ENCODE peak calls at places on chromosome 14, in nine cellular contexts. T, I, E, N, L, Q, Z, F and V are unnamed samples.
A peak's percentile ranks its signal among the peaks of the same experiment; 100 is the strongest.

GRCh38 chr14:22334275-22334577 is 254.8 kb downstream of the DAD1 start:
- DNase-seq in F (no peak), N (no peak), E (no peak), L (no peak), Q (no peak), Z (no peak), I (no peak), T (no peak), V (no peak)

GRCh38 chr14:90510208-90510607 is 113.4 kb downstream of the CALM1 start:
- DNase-seq in L (peak; percentile 65), I (no peak), Q (no peak), N (no peak), F (peak; percentile 80), Z (no peak), E (peak; percentile 48), T (peak; percentile 72), V (peak; percentile 69)

GRCh38 chr14:99535908-99536778 is 54.9 kb downstream of the CCNK start:
- DNase-seq in T (no peak), F (no peak), N (no peak), Q (no peak), Z (no peak), L (no peak), E (no peak), I (no peak), V (no peak)

GRCh38 chr14:100307215-100308111 is 1.2 kb upstream of the SLC25A29 start:
- DNase-seq in I (peak; percentile 19), L (no peak), E (peak; percentile 24), Z (no peak), Q (no peak), F (no peak), T (peak; percentile 28), N (no peak), V (peak; percentile 38)

GRCh38 chr14:99946652-99947489 is 118.4 kb upstream of the EVL start:
- DNase-seq in E (peak; percentile 11), T (peak; percentile 54), I (peak; percentile 48), F (no peak), Z (peak; percentile 65), Q (no peak), L (no peak), N (peak; percentile 61), V (peak; percentile 26)

GRCh38 chr14:103705524-103706284 is 9.5 kb downstream of the XRCC3 start:
- DNase-seq in F (no peak), L (no peak), E (no peak), Z (no peak), T (no peak), N (no peak), I (no peak), Q (no peak), V (no peak)

GRCh38 chr14:29724991-29725390 is 202.7 kb downstream of the PRKD1 start:
- DNase-seq in T (peak; percentile 25), F (peak; percentile 44), Z (no peak), Q (no peak), E (peak; percentile 6), N (no peak), L (no peak), I (peak; percentile 24), V (no peak)

GRCh38 chr14:72401632-72402428 is 469.6 kb downstream of the RGS6 start:
- DNase-seq in L (no peak), Z (peak; percentile 15), T (no peak), I (no peak), N (no peak), F (no peak), Q (no peak), E (no peak), V (no peak)

GRCh38 chr14:66495214-66496098 is 9.3 kb downstream of the CCDC196 start:
- DNase-seq in Z (peak; percentile 34), E (peak; percentile 78), F (peak; percentile 62), L (no peak), I (peak; percentile 72), Q (peak; percentile 63), T (peak; percentile 26), N (peak; percentile 87), V (peak; percentile 65)

GRCh38 chr14:103879570-103880333 is 32.4 kb upstream of the PPP1R13B start:
- DNase-seq in T (peak; percentile 92), I (peak; percentile 66), F (no peak), E (no peak), N (no peak), Q (no peak), Z (no peak), L (peak; percentile 72), V (peak; percentile 84)

GRCh38 chr14:105491366-105492006 is 440 bp downstream of the TEDC1 start:
- DNase-seq in F (peak; percentile 67), E (peak; percentile 73), Q (peak; percentile 30), Z (peak; percentile 97), L (peak; percentile 89), I (peak; percentile 85), T (peak; percentile 84), N (peak; percentile 66), V (no peak)

GRCh38 chr14:40417777-40418401 is 985.7 kb upstream of the FBXO33 start:
- DNase-seq in E (peak; percentile 35), I (peak; percentile 1), T (no peak), Q (no peak), F (peak; percentile 22), Z (peak; percentile 11), N (peak; percentile 2), L (no peak), V (no peak)

GRCh38 chr14:103105580-103106168 is 11.1 kb downstream of the EXOC3L4 start:
- DNase-seq in F (no peak), I (no peak), T (peak; percentile 57), E (no peak), L (no peak), Q (no peak), Z (no peak), N (no peak), V (no peak)

GRCh38 chr14:104977681-104978647 is at the start of gene AHNAK2:
- DNase-seq in I (peak; percentile 90), L (no peak), Q (peak; percentile 51), E (peak; percentile 88), Z (peak; percentile 70), N (peak; percentile 75), F (peak; percentile 72), T (peak; percentile 89), V (peak; percentile 83)

GRCh38 chr14:76098916-76099675 is 52.6 kb upstream of the GPATCH2L start:
- DNase-seq in Q (no peak), N (no peak), E (no peak), Z (no peak), I (no peak), L (no peak), F (no peak), T (no peak), V (no peak)

GRCh38 chr14:50410921-50411320 is 14.2 kb upstream of the CDKL1 start:
- DNase-seq in E (no peak), Z (no peak), N (no peak), I (peak; percentile 79), L (no peak), Q (no peak), T (no peak), F (no peak), V (no peak)

GRCh38 chr14:70567791-70568190 is 32.7 kb downstream of the MED6 start:
- DNase-seq in L (no peak), E (peak; percentile 69), I (peak; percentile 56), N (peak; percentile 48), T (peak; percentile 36), F (peak; percentile 3), Q (peak; percentile 8), Z (peak; percentile 36), V (no peak)

GRCh38 chr14:85233756-85234545 is 296.0 kb upstream of the FLRT2 start:
- DNase-seq in L (no peak), Z (no peak), N (no peak), T (no peak), I (peak; percentile 87), Q (peak; percentile 10), F (no peak), E (peak; percentile 91), V (no peak)